ENCODE peak calls at places on chromosomes 5 and 9, in four cellular contexts. J, I, Z and Q are unnamed samples.

GRCh38 chr5:149808264-149808982 is 78.3 kb downstream of the PPARGC1B start:
- DNase-seq in J (no peak), I (no peak), Z (no peak), Q (peak)

GRCh38 chr9:80561526-80561925 is 989.8 kb downstream of the TLE4 start:
- DNase-seq in Z (peak), J (no peak), I (no peak), Q (no peak)

GRCh38 chr9:136623016-136623848 is 39.5 kb upstream of the EGFL7 start:
- DNase-seq in Z (no peak), J (no peak), I (no peak), Q (no peak)

GRCh38 chr5:17819786-17820185 is 185.5 kb downstream of the TAF11L14 start:
- DNase-seq in J (no peak), I (no peak), Z (no peak), Q (no peak)

GRCh38 chr9:109182940-109183798 is 16.1 kb upstream of the FRRS1L start:
- DNase-seq in Z (peak), I (no peak), J (no peak), Q (peak)

GRCh38 chr5:177003649-177004048 is 2.9 kb downstream of the UIMC1 start:
- DNase-seq in I (no peak), Z (no peak), J (no peak), Q (no peak)

GRCh38 chr5:62115009-62115408 is 191.0 kb upstream of the KIF2A start:
- DNase-seq in I (no peak), Z (no peak), J (no peak), Q (no peak)

GRCh38 chr5:17265041-17265440 is 47.6 kb downstream of the BASP1 start:
- DNase-seq in I (no peak), J (no peak), Z (no peak), Q (no peak)

GRCh38 chr9:90290716-90291485 is 351.7 kb downstream of the DIRAS2 start:
- DNase-seq in I (no peak), Z (no peak), J (no peak), Q (no peak)